ENCODE peak calls at places on chromosomes 5 and 9, in four cellular contexts. J is cardiac muscle cell, S is IMR-90, A is neural progenitor cell. Y is an unnamed sample.

GRCh38 chr5:132059696-132060500 is 557 bp upstream of the IL3 start:
- DNase-seq in S (no peak), A (no peak), J (no peak), Y (peak)

GRCh38 chr9:131399972-131400371 is 6.1 kb downstream of the PRRC2B start:
- DNase-seq in S (no peak), J (no peak), A (no peak), Y (no peak)

GRCh38 chr5:106894964-106895363 is 775.8 kb downstream of the EFNA5 start:
- DNase-seq in A (no peak), S (peak), J (peak), Y (no peak)

GRCh38 chr5:160802567-160802966 is 49.4 kb downstream of the ATP10B start:
- DNase-seq in J (no peak), S (no peak), A (peak), Y (no peak)

GRCh38 chr5:115551415-115551814 is 6.8 kb upstream of the FEM1C start:
- DNase-seq in S (no peak), J (no peak), A (no peak), Y (no peak)

GRCh38 chr5:126499742-126500396 is 76.7 kb downstream of the GRAMD2B start:
- DNase-seq in A (peak), J (peak), S (no peak), Y (no peak)

GRCh38 chr9:93950619-93951601 is 4.2 kb downstream of the BARX1 start:
- DNase-seq in J (no peak), A (peak), S (no peak), Y (no peak)

GRCh38 chr5:132204330-132204729 is 23.3 kb downstream of the P4HA2 start:
- DNase-seq in A (no peak), J (no peak), S (no peak), Y (no peak)

GRCh38 chr5:176868126-176868525 is 31.0 kb downstream of the HK3 start:
- DNase-seq in S (no peak), A (no peak), J (no peak), Y (no peak)

GRCh38 chr9:131516930-131517329 is 14.1 kb downstream of the UCK1 start:
- DNase-seq in A (no peak), S (no peak), J (no peak), Y (no peak)

GRCh38 chr9:27572918-27573698 is at the start of gene C9orf72:
- DNase-seq in J (no peak), S (peak), A (peak), Y (peak)

GRCh38 chr5:115601709-115602584 is at the start of gene TICAM2:
- DNase-seq in J (peak), S (peak), A (peak), Y (peak)

GRCh38 chr5:146409081-146409671 is 38.0 kb upstream of the TCERG1 start:
- DNase-seq in J (peak), A (peak), S (peak), Y (no peak)

GRCh38 chr5:94793113-94793815 is 174.8 kb downstream of the SLF1 start:
- DNase-seq in A (no peak), S (peak), J (peak), Y (no peak)

GRCh38 chr5:155263381-155263780 is 249.8 kb downstream of the KIF4B start:
- DNase-seq in S (no peak), A (no peak), J (no peak), Y (no peak)

GRCh38 chr5:14721990-14722656 is 57.6 kb downstream of the OTULIN start:
- DNase-seq in A (no peak), S (peak), J (no peak), Y (no peak)

GRCh38 chr5:148969291-148969690 is 93.6 kb downstream of the SH3TC2 start:
- DNase-seq in S (no peak), A (no peak), J (no peak), Y (no peak)

GRCh38 chr5:139262414-139263139 is 31.0 kb upstream of the MATR3 start:
- DNase-seq in J (peak), S (peak), A (peak), Y (peak)

GRCh38 chr9:117218951-117219350 is 195.9 kb downstream of the ASTN2 start:
- DNase-seq in A (no peak), S (no peak), J (no peak), Y (no peak)

DNA sequence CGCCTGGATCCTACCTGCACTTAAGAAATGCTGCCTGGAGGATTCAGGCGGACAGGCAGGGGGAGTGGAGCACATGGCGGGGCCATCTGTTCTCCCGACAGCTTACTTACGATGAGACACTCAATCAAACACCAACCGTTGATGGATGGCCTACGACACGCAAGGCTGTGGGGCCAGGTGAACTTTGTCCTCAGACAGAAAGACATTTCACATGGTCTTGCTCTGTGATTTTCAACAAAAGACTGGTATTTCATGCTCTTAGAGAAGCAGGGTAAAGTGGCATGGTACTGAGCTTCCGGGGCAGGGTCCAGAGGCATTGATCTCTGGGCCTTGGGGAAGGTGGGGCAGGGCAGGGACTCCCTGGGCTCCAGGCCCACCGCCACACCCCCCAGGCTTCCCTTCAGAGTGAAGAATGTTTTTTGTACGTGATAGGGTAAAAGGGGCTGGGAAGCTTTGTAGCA is 9.1 kb upstream of the OLFM1 start:
- DNase-seq in J (no peak), S (no peak), A (no peak), Y (no peak)
- H3K4me3 ChIP-seq in J (no peak), S (no peak), A (no peak), Y (no peak)

GRCh38 chr5:54904425-54904824 is 81.0 kb downstream of the ESM1 start:
- DNase-seq in A (peak), S (peak), J (peak), Y (no peak)
- TF ChIP-seq CTCF in A (peak), S (peak), J (peak), Y (peak)

GRCh38 chr5:172776235-172776594 is 5.2 kb upstream of the DUSP1 start:
- DNase-seq in A (no peak), S (no peak), J (no peak), Y (no peak)

GRCh38 chr5:172779968-172780350 is 9.0 kb upstream of the DUSP1 start:
- DNase-seq in A (no peak), S (no peak), J (no peak), Y (no peak)

GRCh38 chr5:172775326-172776234 is 4.6 kb upstream of the DUSP1 start:
- DNase-seq in A (no peak), J (peak), S (peak), Y (peak)

GRCh38 chr5:172778223-172778814 is 7.3 kb upstream of the DUSP1 start:
- DNase-seq in S (peak), J (peak), A (no peak), Y (no peak)

DNA sequence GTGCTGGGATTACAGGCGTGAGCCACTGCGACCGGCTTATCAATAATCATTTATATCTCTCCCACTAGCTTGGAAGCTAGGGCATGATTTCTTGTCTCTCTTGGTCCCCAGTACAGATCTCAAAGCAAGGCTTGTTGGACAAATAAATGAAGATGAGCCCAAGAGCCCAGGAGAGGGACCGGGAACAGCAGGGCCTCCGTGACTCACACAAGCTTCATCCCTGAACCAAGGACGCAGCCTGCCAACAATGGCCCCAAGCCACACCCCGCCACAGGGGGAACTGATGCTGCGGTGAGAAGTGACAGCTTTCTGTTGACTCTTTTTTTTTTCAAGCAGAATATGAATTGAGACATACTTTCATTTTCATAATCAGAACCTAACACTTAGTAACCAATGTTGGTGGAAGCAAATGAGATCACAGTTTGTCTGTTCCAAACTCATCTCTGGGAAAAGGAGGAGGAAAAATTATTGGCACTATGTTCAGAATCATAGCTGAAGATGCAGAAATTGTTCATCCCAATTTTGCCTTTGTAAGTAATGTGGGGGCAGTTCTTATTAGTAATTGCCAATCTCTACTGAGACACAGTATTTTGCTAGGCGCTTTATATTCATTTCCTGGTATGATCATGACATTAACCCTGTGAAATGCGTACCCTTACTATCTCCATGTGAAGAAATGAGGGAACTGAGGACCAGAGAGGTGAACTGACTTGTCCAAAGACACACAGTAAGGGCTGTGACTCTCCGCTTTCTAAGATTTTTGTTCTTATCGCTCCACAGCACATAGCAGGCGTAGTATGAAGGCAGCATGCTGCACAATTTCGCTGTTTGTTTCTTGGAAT is 6.6 kb upstream of the DUSP1 start:
- DNase-seq in A (no peak), S (peak), J (peak), Y (peak)
- H3K4me3 ChIP-seq in A (no peak), S (no peak), J (no peak), Y (no peak)

GRCh38 chr5:82107277-82107676 is 135.5 kb downstream of the ATG10 start:
- DNase-seq in S (peak), J (peak), A (peak), Y (no peak)
- TF ChIP-seq CTCF in S (peak), J (peak), A (peak), Y (no peak)

DNA sequence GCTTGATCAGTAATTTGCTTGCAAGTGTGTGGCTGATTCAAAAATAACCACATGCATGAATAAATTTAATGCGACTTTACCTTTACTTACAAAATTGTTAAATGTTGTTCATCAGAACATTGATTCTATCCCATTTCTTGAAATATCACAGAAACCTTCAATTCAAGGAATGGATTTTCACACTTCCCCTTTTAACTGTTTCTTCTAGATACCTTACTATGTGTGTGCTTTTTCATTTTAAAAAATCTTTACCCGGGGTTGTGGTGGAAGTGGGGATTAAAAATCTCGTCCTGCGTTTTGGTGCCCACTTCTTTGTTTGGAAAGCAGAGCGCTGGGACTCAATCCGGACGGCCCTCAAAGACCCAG is 5.8 kb upstream of the MEF2C start:
- DNase-seq in A (no peak), J (no peak), S (no peak), Y (no peak)
- H3K4me3 ChIP-seq in A (peak), J (peak), S (no peak), Y (peak)

Y was measured in right atrium auricular region.